ENCODE peak calls at places on chromosome 9, in six cellular contexts. One of them, this sample, is unnamed.

GRCh38 chr9:14788846-14789245 is 66.3 kb upstream of the CER1 start:
- DNase-seq in HepG2: no peak
- DNase-seq in NT2/D1: no peak
- DNase-seq in GM12878: no peak
- DNase-seq in HCT116: no peak
- DNase-seq in H1: no peak
- DNase-seq in this sample: no peak

GRCh38 chr9:94654165-94654894 is 15.0 kb upstream of the FBP1 start:
- DNase-seq in HepG2: no peak
- DNase-seq in NT2/D1: no peak
- DNase-seq in GM12878: no peak
- DNase-seq in HCT116: no peak
- DNase-seq in H1: no peak
- DNase-seq in this sample: no peak

GRCh38 chr9:108636023-108636422 is 219.8 kb downstream of the ACTL7B start:
- DNase-seq in HepG2: no peak
- DNase-seq in NT2/D1: peak; percentile 11
- DNase-seq in GM12878: no peak
- DNase-seq in HCT116: peak; percentile 16
- DNase-seq in H1: no peak
- DNase-seq in this sample: no peak

GRCh38 chr9:122392284-122392683 is 21.5 kb downstream of the PTGS1 start:
- DNase-seq in HepG2: no peak
- DNase-seq in NT2/D1: no peak
- DNase-seq in GM12878: no peak
- DNase-seq in HCT116: no peak
- DNase-seq in H1: no peak
- DNase-seq in this sample: no peak

GRCh38 chr9:96020822-96021615 is 145.5 kb downstream of the ERCC6L2 start:
- DNase-seq in HepG2: no peak
- DNase-seq in NT2/D1: no peak
- DNase-seq in GM12878: no peak
- DNase-seq in HCT116: no peak
- DNase-seq in H1: peak; percentile 72
- DNase-seq in this sample: no peak

GRCh38 chr9:94139672-94140417 is 55.6 kb downstream of the PTPDC1 start:
- DNase-seq in HepG2: no peak
- DNase-seq in NT2/D1: no peak
- DNase-seq in GM12878: no peak
- DNase-seq in HCT116: peak; percentile 72
- DNase-seq in H1: no peak
- DNase-seq in this sample: peak; percentile 61

GRCh38 chr9:12759767-12760166 is 15.1 kb upstream of the LURAP1L start:
- DNase-seq in HepG2: no peak
- DNase-seq in NT2/D1: no peak
- DNase-seq in GM12878: no peak
- DNase-seq in HCT116: no peak
- DNase-seq in H1: no peak
- DNase-seq in this sample: no peak

GRCh38 chr9:73437758-73438157 is 286.1 kb downstream of the ANXA1 start:
- DNase-seq in HepG2: peak; percentile 10
- DNase-seq in NT2/D1: no peak
- DNase-seq in GM12878: no peak
- DNase-seq in HCT116: peak; percentile 3
- DNase-seq in H1: no peak
- DNase-seq in this sample: no peak

GRCh38 chr9:80197661-80198060 is 625.9 kb downstream of the TLE4 start:
- DNase-seq in HepG2: no peak
- DNase-seq in NT2/D1: no peak
- DNase-seq in GM12878: no peak
- DNase-seq in HCT116: no peak
- DNase-seq in H1: no peak
- DNase-seq in this sample: no peak

GRCh38 chr9:5971740-5972139 is 43.7 kb downstream of the RANBP6 start:
- DNase-seq in HepG2: no peak
- DNase-seq in NT2/D1: no peak
- DNase-seq in GM12878: no peak
- DNase-seq in HCT116: no peak
- DNase-seq in H1: no peak
- DNase-seq in this sample: no peak

GRCh38 chr9:132238026-132238972 is 76.4 kb downstream of the NTNG2 start:
- DNase-seq in HepG2: no peak
- DNase-seq in NT2/D1: no peak
- DNase-seq in GM12878: no peak
- DNase-seq in HCT116: no peak
- DNase-seq in H1: no peak
- DNase-seq in this sample: no peak

GRCh38 chr9:127126981-127127380 is 4.5 kb upstream of the ANGPTL2 start:
- DNase-seq in HepG2: no peak
- DNase-seq in NT2/D1: no peak
- DNase-seq in GM12878: no peak
- DNase-seq in HCT116: no peak
- DNase-seq in H1: no peak
- DNase-seq in this sample: no peak

GRCh38 chr9:92147030-92147853 is 32.0 kb upstream of the SPTLC1 start:
- DNase-seq in HepG2: no peak
- DNase-seq in NT2/D1: no peak
- DNase-seq in GM12878: no peak
- DNase-seq in HCT116: peak; percentile 54
- DNase-seq in H1: no peak
- DNase-seq in this sample: peak; percentile 71

GRCh38 chr9:138112090-138112748 is 234.6 kb downstream of the CACNA1B start:
- DNase-seq in HepG2: no peak
- DNase-seq in NT2/D1: no peak
- DNase-seq in GM12878: no peak
- DNase-seq in HCT116: no peak
- DNase-seq in H1: no peak
- DNase-seq in this sample: no peak

GRCh38 chr9:129401623-129402340 is 219.1 kb downstream of the C9orf50 start:
- DNase-seq in HepG2: no peak
- DNase-seq in NT2/D1: no peak
- DNase-seq in GM12878: no peak
- DNase-seq in HCT116: no peak
- DNase-seq in H1: no peak
- DNase-seq in this sample: peak; percentile 81

GRCh38 chr9:114551750-114552685 is 35.6 kb upstream of the ATP6V1G1 start:
- DNase-seq in HepG2: peak; percentile 69
- DNase-seq in NT2/D1: peak; percentile 20
- DNase-seq in GM12878: no peak
- DNase-seq in HCT116: peak; percentile 92
- DNase-seq in H1: no peak
- DNase-seq in this sample: peak; percentile 71

GRCh38 chr9:87140605-87141109 is 193.4 kb upstream of the GAS1 start:
- DNase-seq in HepG2: no peak
- DNase-seq in NT2/D1: no peak
- DNase-seq in GM12878: no peak
- DNase-seq in HCT116: no peak
- DNase-seq in H1: no peak
- DNase-seq in this sample: no peak

GRCh38 chr9:1173211-1173610 is 123.1 kb downstream of the DMRT2 start:
- DNase-seq in HepG2: peak; percentile 31
- DNase-seq in NT2/D1: no peak
- DNase-seq in GM12878: no peak
- DNase-seq in HCT116: no peak
- DNase-seq in H1: no peak
- DNase-seq in this sample: no peak

GRCh38 chr9:31119882-31120481 is 1264.5 kb upstream of the ACO1 start:
- DNase-seq in HepG2: peak; percentile 19
- DNase-seq in NT2/D1: no peak
- DNase-seq in GM12878: no peak
- DNase-seq in HCT116: peak; percentile 6
- DNase-seq in H1: no peak
- DNase-seq in this sample: no peak

GRCh38 chr9:19298601-19299000 is 68.1 kb downstream of the DENND4C start:
- DNase-seq in HepG2: no peak
- DNase-seq in NT2/D1: no peak
- DNase-seq in GM12878: no peak
- DNase-seq in HCT116: no peak
- DNase-seq in H1: no peak
- DNase-seq in this sample: no peak

GRCh38 chr9:121271368-121272351 is 3.7 kb downstream of the GSN start:
- DNase-seq in HepG2: no peak
- DNase-seq in NT2/D1: no peak
- DNase-seq in GM12878: no peak
- DNase-seq in HCT116: no peak
- DNase-seq in H1: no peak
- DNase-seq in this sample: no peak

GRCh38 chr9:102237094-102237493 is 498.6 kb upstream of the GRIN3A start:
- DNase-seq in HepG2: no peak
- DNase-seq in NT2/D1: no peak
- DNase-seq in GM12878: no peak
- DNase-seq in HCT116: no peak
- DNase-seq in H1: no peak
- DNase-seq in this sample: no peak

GRCh38 chr9:121992571-121993212 is 100.4 kb downstream of the TTLL11 start:
- DNase-seq in HepG2: peak; percentile 65
- DNase-seq in NT2/D1: peak; percentile 68
- DNase-seq in GM12878: no peak
- DNase-seq in HCT116: peak; percentile 69
- DNase-seq in H1: no peak
- DNase-seq in this sample: peak; percentile 68

GRCh38 chr9:128124451-128124850 is 3.1 kb downstream of the PTGES2 start:
- DNase-seq in HepG2: no peak
- DNase-seq in NT2/D1: no peak
- DNase-seq in GM12878: no peak
- DNase-seq in HCT116: no peak
- DNase-seq in H1: no peak
- DNase-seq in this sample: no peak

GRCh38 chr9:112793213-112793810 is 42.8 kb downstream of the SNX30 start:
- DNase-seq in HepG2: peak; percentile 57
- DNase-seq in NT2/D1: peak; percentile 51
- DNase-seq in GM12878: peak; percentile 34
- DNase-seq in HCT116: peak; percentile 51
- DNase-seq in H1: peak; percentile 88
- DNase-seq in this sample: peak; percentile 49

GRCh38 chr9:95433096-95433852 is 83.5 kb downstream of the PTCH1 start:
- DNase-seq in HepG2: no peak
- DNase-seq in NT2/D1: no peak
- DNase-seq in GM12878: no peak
- DNase-seq in HCT116: no peak
- DNase-seq in H1: no peak
- DNase-seq in this sample: no peak

GRCh38 chr9:4979224-4979623 is 5.8 kb upstream of the JAK2 start:
- DNase-seq in HepG2: no peak
- DNase-seq in NT2/D1: no peak
- DNase-seq in GM12878: no peak
- DNase-seq in HCT116: no peak
- DNase-seq in H1: no peak
- DNase-seq in this sample: no peak

GRCh38 chr9:38277601-38278200 is 114.8 kb upstream of the ALDH1B1 start:
- DNase-seq in HepG2: no peak
- DNase-seq in NT2/D1: peak; percentile 3
- DNase-seq in GM12878: no peak
- DNase-seq in HCT116: no peak
- DNase-seq in H1: no peak
- DNase-seq in this sample: no peak

GRCh38 chr9:38272710-38273109 is 119.8 kb upstream of the ALDH1B1 start:
- DNase-seq in HepG2: no peak
- DNase-seq in NT2/D1: no peak
- DNase-seq in GM12878: no peak
- DNase-seq in HCT116: no peak
- DNase-seq in H1: no peak
- DNase-seq in this sample: no peak

GRCh38 chr9:38271666-38272241 is 120.7 kb upstream of the ALDH1B1 start:
- DNase-seq in HepG2: no peak
- DNase-seq in NT2/D1: no peak
- DNase-seq in GM12878: no peak
- DNase-seq in HCT116: no peak
- DNase-seq in H1: no peak
- DNase-seq in this sample: no peak

GRCh38 chr9:38276751-38277439 is 115.6 kb upstream of the ALDH1B1 start:
- DNase-seq in HepG2: no peak
- DNase-seq in NT2/D1: no peak
- DNase-seq in GM12878: no peak
- DNase-seq in HCT116: no peak
- DNase-seq in H1: no peak
- DNase-seq in this sample: no peak

GRCh38 chr9:38274746-38275250 is 117.7 kb upstream of the ALDH1B1 start:
- DNase-seq in HepG2: no peak
- DNase-seq in NT2/D1: no peak
- DNase-seq in GM12878: no peak
- DNase-seq in HCT116: no peak
- DNase-seq in H1: no peak
- DNase-seq in this sample: no peak
- TF ChIP-seq ZNF274 in HepG2: no peak
- TF ChIP-seq ZNF274 in NT2/D1: no peak
- TF ChIP-seq ZNF274 in GM12878: no peak
- TF ChIP-seq ZNF274 in HCT116: no peak
- TF ChIP-seq ZNF274 in H1: no peak
- TF ChIP-seq ZNF274 in this sample: no peak

GRCh38 chr9:124257070-124257864 is 482 bp upstream of the NEK6 start:
- DNase-seq in HepG2: no peak
- DNase-seq in NT2/D1: no peak
- DNase-seq in GM12878: no peak
- DNase-seq in HCT116: no peak
- DNase-seq in H1: peak; percentile 66
- DNase-seq in this sample: no peak
- TF ChIP-seq ZNF274 in HepG2: no peak
- TF ChIP-seq ZNF274 in NT2/D1: no peak
- TF ChIP-seq ZNF274 in GM12878: no peak
- TF ChIP-seq ZNF274 in HCT116: no peak
- TF ChIP-seq ZNF274 in H1: no peak
- TF ChIP-seq ZNF274 in this sample: no peak

GRCh38 chr9:89984214-89984613 is 379.4 kb downstream of the GADD45G start:
- DNase-seq in HepG2: no peak
- DNase-seq in NT2/D1: no peak
- DNase-seq in GM12878: no peak
- DNase-seq in HCT116: no peak
- DNase-seq in H1: no peak
- DNase-seq in this sample: no peak
- TF ChIP-seq ZNF274 in HepG2: no peak
- TF ChIP-seq ZNF274 in NT2/D1: no peak
- TF ChIP-seq ZNF274 in GM12878: no peak
- TF ChIP-seq ZNF274 in HCT116: no peak
- TF ChIP-seq ZNF274 in H1: no peak
- TF ChIP-seq ZNF274 in this sample: no peak

GRCh38 chr9:135241381-135242380 is 154.2 kb downstream of the OLFM1 start:
- DNase-seq in HepG2: no peak
- DNase-seq in NT2/D1: no peak
- DNase-seq in GM12878: no peak
- DNase-seq in HCT116: no peak
- DNase-seq in H1: no peak
- DNase-seq in this sample: no peak

GRCh38 chr9:135240871-135241311 is 153.4 kb downstream of the OLFM1 start:
- DNase-seq in HepG2: no peak
- DNase-seq in NT2/D1: no peak
- DNase-seq in GM12878: no peak
- DNase-seq in HCT116: no peak
- DNase-seq in H1: no peak
- DNase-seq in this sample: no peak

GRCh38 chr9:135243201-135244190 is 156.0 kb downstream of the OLFM1 start:
- DNase-seq in HepG2: no peak
- DNase-seq in NT2/D1: no peak
- DNase-seq in GM12878: no peak
- DNase-seq in HCT116: no peak
- DNase-seq in H1: no peak
- DNase-seq in this sample: no peak

GRCh38 chr9:135244271-135244691 is 156.8 kb downstream of the OLFM1 start:
- DNase-seq in HepG2: no peak
- DNase-seq in NT2/D1: no peak
- DNase-seq in GM12878: no peak
- DNase-seq in HCT116: no peak
- DNase-seq in H1: no peak
- DNase-seq in this sample: no peak

GRCh38 chr9:135242406-135242805 is 154.9 kb downstream of the OLFM1 start:
- DNase-seq in HepG2: no peak
- DNase-seq in NT2/D1: no peak
- DNase-seq in GM12878: no peak
- DNase-seq in HCT116: no peak
- DNase-seq in H1: no peak
- DNase-seq in this sample: no peak
- TF ChIP-seq ZNF274 in HepG2: no peak
- TF ChIP-seq ZNF274 in NT2/D1: no peak
- TF ChIP-seq ZNF274 in GM12878: no peak
- TF ChIP-seq ZNF274 in HCT116: no peak
- TF ChIP-seq ZNF274 in H1: no peak
- TF ChIP-seq ZNF274 in this sample: no peak